ENCODE peak calls at places on chromosomes 7 and 10, in four cellular contexts. F is right lobe of liver; Q is AG09309; B is CD8-positive, alpha-beta T cell. M is an unnamed sample.

GRCh38 chr7:129401968-129402860 is 32.0 kb upstream of the STRIP2 start:
- DNase-seq in Q (no peak), B (peak; percentile 10), F (no peak), M (no peak)

GRCh38 chr10:20616056-20616671 is 280.9 kb downstream of the NEBL start:
- DNase-seq in B (no peak), F (no peak), Q (no peak), M (no peak)

GRCh38 chr7:30548762-30549344 is 44.2 kb upstream of the GGCT start:
- DNase-seq in Q (no peak), B (peak; percentile 36), F (peak; percentile 66), M (no peak)

GRCh38 chr10:129857242-129857960 is 106.7 kb downstream of the EBF3 start:
- DNase-seq in F (no peak), B (no peak), Q (no peak), M (no peak)

GRCh38 chr7:1538544-1539345 is 8.2 kb downstream of the MAFK start:
- DNase-seq in F (peak; percentile 50), B (no peak), Q (no peak), M (no peak)

GRCh38 chr10:114271779-114272167 is 32.7 kb downstream of the VWA2 start:
- DNase-seq in B (no peak), F (no peak), Q (peak; percentile 86), M (no peak)

GRCh38 chr10:77290528-77291155 is 347.0 kb downstream of the KCNMA1 start:
- DNase-seq in Q (peak; percentile 84), B (no peak), F (no peak), M (no peak)

GRCh38 chr7:99953649-99954048 is 22.2 kb downstream of the AZGP1 start:
- DNase-seq in Q (peak; percentile 29), B (no peak), F (peak; percentile 80), M (no peak)

GRCh38 chr7:9226500-9226899 is 793.1 kb downstream of the NXPH1 start:
- DNase-seq in B (no peak), F (no peak), Q (no peak), M (no peak)

GRCh38 chr7:26307226-26307625 is 15.6 kb downstream of the SNX10 start:
- DNase-seq in B (no peak), Q (no peak), F (no peak), M (no peak)

GRCh38 chr7:97024209-97025129 is at the start of gene DLX5:
- DNase-seq in Q (no peak), F (no peak), B (no peak), M (peak; percentile 75)

GRCh38 chr7:18570890-18571478 is 75.4 kb downstream of the HDAC9 start:
- DNase-seq in B (no peak), Q (peak; percentile 29), F (no peak), M (no peak)

GRCh38 chr10:51188013-51188412 is 113.7 kb downstream of the PRKG1 start:
- DNase-seq in Q (no peak), B (no peak), F (no peak), M (no peak)

GRCh38 chr7:137687556-137688280 is 159.1 kb downstream of the DGKI start:
- DNase-seq in F (no peak), B (no peak), Q (no peak), M (no peak)

GRCh38 chr7:140330595-140330994 is 67.7 kb downstream of the SLC37A3 start:
- DNase-seq in Q (no peak), B (no peak), F (no peak), M (no peak)

GRCh38 chr10:122331615-122332446 is 42.7 kb upstream of the PLEKHA1 start:
- DNase-seq in B (no peak), Q (no peak), F (no peak), M (no peak)

GRCh38 chr7:19397917-19398316 is 252.7 kb upstream of the FERD3L start:
- DNase-seq in B (no peak), Q (no peak), F (no peak), M (no peak)

GRCh38 chr7:2819954-2820397 is 24.1 kb downstream of the GNA12 start:
- DNase-seq in F (no peak), Q (no peak), B (no peak), M (no peak)

GRCh38 chr10:110492069-110492782 is 5.5 kb upstream of the DUSP5 start:
- DNase-seq in B (no peak), Q (no peak), F (no peak), M (no peak)

GRCh38 chr7:81846398-81846797 is 76.6 kb upstream of the HGF start:
- DNase-seq in Q (no peak), F (no peak), B (no peak), M (no peak)

GRCh38 chr10:15167411-15168295 is 840 bp downstream of the NMT2 start:
- DNase-seq in F (peak; percentile 69), B (peak; percentile 51), Q (no peak), M (peak; percentile 51)

GRCh38 chr7:24729365-24730017 is 27.8 kb downstream of the GSDME start:
- DNase-seq in Q (no peak), B (no peak), F (no peak), M (no peak)

GRCh38 chr7:34011017-34011680 is 105.8 kb downstream of the BMPER start:
- DNase-seq in F (no peak), B (no peak), Q (no peak), M (no peak)

GRCh38 chr7:86644282-86645173 is 819 bp downstream of the GRM3 start:
- DNase-seq in Q (no peak), F (no peak), B (no peak), M (peak; percentile 65)

GRCh38 chr10:119449760-119450461 is 92.6 kb downstream of the RGS10 start:
- DNase-seq in F (no peak), B (no peak), Q (peak; percentile 64), M (no peak)

GRCh38 chr10:86265877-86266259 is 100.7 kb downstream of the GRID1 start:
- DNase-seq in F (peak; percentile 26), Q (no peak), B (no peak), M (no peak)
- H3K4me3 ChIP-seq in F (no peak overlapping the region), Q (no peak overlapping the region), B (no peak overlapping the region), M (no peak overlapping the region)

GRCh38 chr10:22180724-22181123 is 37.1 kb downstream of the EBLN1 start:
- DNase-seq in Q (no peak), B (no peak), F (no peak), M (no peak)

GRCh38 chr10:22183771-22184466 is 33.9 kb downstream of the EBLN1 start:
- DNase-seq in B (no peak), Q (no peak), F (no peak), M (no peak)

DNA sequence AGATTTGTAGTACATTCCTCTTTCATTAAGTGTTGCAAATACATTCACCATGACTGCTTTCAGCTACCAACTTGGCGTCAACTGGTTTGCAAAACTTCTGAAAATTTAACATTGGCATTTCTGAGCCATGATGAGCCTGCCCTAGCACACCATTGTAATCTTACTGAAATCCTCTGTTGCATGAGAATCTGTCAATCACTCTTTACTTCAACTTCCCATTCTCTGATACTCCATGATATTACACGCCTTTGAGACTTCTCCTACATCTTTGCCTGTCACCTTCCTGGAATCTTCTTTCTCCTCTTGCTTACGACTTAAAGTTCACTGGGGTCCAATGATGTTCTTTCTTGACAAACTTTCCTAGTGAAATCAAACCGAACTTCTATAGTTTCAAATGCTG is 32.2 kb downstream of the EBLN1 start:
- DNase-seq in Q (no peak), B (no peak), F (no peak), M (no peak)
- H3K4me3 ChIP-seq in Q (no peak overlapping the region), B (no peak overlapping the region), F (no peak overlapping the region), M (no peak overlapping the region)

GRCh38 chr10:130956251-130956650 is 355.3 kb downstream of the TCERG1L start:
- DNase-seq in B (no peak), F (no peak), Q (no peak), M (no peak)

GRCh38 chr10:130957978-130958377 is 353.5 kb downstream of the TCERG1L start:
- DNase-seq in Q (no peak), B (no peak), F (no peak), M (no peak)

GRCh38 chr10:130954326-130954905 is 357.1 kb downstream of the TCERG1L start:
- DNase-seq in B (no peak), Q (no peak), F (no peak), M (no peak)

GRCh38 chr10:130957423-130957822 is 354.1 kb downstream of the TCERG1L start:
- DNase-seq in B (no peak), Q (no peak), F (no peak), M (no peak)

GRCh38 chr10:130952086-130952485 is 359.4 kb downstream of the TCERG1L start:
- DNase-seq in B (no peak), Q (no peak), F (no peak), M (no peak)
- H3K4me3 ChIP-seq in B (no peak overlapping the region), Q (no peak overlapping the region), F (no peak overlapping the region), M (no peak overlapping the region)

DNA sequence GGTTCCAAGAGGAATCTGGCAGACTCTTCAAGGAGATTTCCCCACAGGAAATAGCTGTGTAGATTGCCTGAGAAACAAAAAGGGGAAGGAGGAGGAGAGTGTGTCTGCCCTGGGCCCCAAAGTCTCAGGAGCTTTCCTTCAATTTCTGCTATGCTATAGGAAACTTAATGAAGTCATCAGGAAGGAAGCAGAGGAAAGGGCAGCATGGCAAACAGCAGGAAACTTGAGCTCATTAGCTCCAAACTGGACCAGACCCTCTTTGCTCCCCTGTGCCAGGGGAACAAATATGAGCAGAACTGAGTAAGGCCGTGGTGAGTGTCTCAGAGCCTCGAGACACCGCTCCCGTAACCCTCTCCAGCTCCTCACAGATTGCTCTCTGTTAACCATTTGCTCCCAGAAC is 4.8 kb upstream of the KCNIP2 start:
- DNase-seq in Q (no peak), B (no peak), F (no peak), M (no peak)
- H3K4me3 ChIP-seq in Q (no peak overlapping the region), B (no peak overlapping the region), F (no peak overlapping the region), M (no peak overlapping the region)